ENCODE peak calls at places on chromosomes 13 and 19, in nine cellular contexts. One of them, this sample, is unnamed.

GRCh38 chr19:39297931-39298634 is 1.9 kb downstream of the IFNL1 start:
- DNase-seq in activated naive CD8-positive, alpha-beta T cell treated with anti-CD3 and anti-CD28 coated beads for 36 hours: peak
- DNase-seq in neural progenitor cell: no peak
- DNase-seq in MCF 10A: no peak
- DNase-seq in cardiac fibroblast: no peak
- DNase-seq in iris pigment epithelial cell: no peak
- DNase-seq in omental fat pad: no peak
- DNase-seq in stimulated activated CD4-positive, alpha-beta T cell treated with anti-CD3 and anti-CD28 coated beads, Interleukin-15, amount 100 ng/mL, for 24 hours: peak
- DNase-seq in right cardiac atrium: peak
- DNase-seq in this sample: no peak

GRCh38 chr19:19077103-19077502 is 13.3 kb downstream of the SLC25A42 start:
- DNase-seq in iris pigment epithelial cell: no peak
- DNase-seq in activated naive CD8-positive, alpha-beta T cell treated with anti-CD3 and anti-CD28 coated beads for 36 hours: no peak
- DNase-seq in neural progenitor cell: no peak
- DNase-seq in right cardiac atrium: no peak
- DNase-seq in cardiac fibroblast: no peak
- DNase-seq in stimulated activated CD4-positive, alpha-beta T cell treated with anti-CD3 and anti-CD28 coated beads, Interleukin-15, amount 100 ng/mL, for 24 hours: no peak
- DNase-seq in MCF 10A: no peak
- DNase-seq in omental fat pad: no peak
- DNase-seq in this sample: no peak

GRCh38 chr13:71879945-71880344 is 12.9 kb upstream of the DACH1 start:
- DNase-seq in stimulated activated CD4-positive, alpha-beta T cell treated with anti-CD3 and anti-CD28 coated beads, Interleukin-15, amount 100 ng/mL, for 24 hours: no peak
- DNase-seq in iris pigment epithelial cell: no peak
- DNase-seq in omental fat pad: no peak
- DNase-seq in neural progenitor cell: no peak
- DNase-seq in MCF 10A: no peak
- DNase-seq in cardiac fibroblast: no peak
- DNase-seq in right cardiac atrium: no peak
- DNase-seq in activated naive CD8-positive, alpha-beta T cell treated with anti-CD3 and anti-CD28 coated beads for 36 hours: no peak
- DNase-seq in this sample: no peak

GRCh38 chr13:27541386-27541785 is 78.9 kb downstream of the LNX2 start:
- DNase-seq in omental fat pad: no peak
- DNase-seq in neural progenitor cell: no peak
- DNase-seq in activated naive CD8-positive, alpha-beta T cell treated with anti-CD3 and anti-CD28 coated beads for 36 hours: no peak
- DNase-seq in cardiac fibroblast: no peak
- DNase-seq in right cardiac atrium: no peak
- DNase-seq in stimulated activated CD4-positive, alpha-beta T cell treated with anti-CD3 and anti-CD28 coated beads, Interleukin-15, amount 100 ng/mL, for 24 hours: no peak
- DNase-seq in MCF 10A: no peak
- DNase-seq in iris pigment epithelial cell: peak
- DNase-seq in this sample: no peak

GRCh38 chr19:5907216-5907615 is 2.5 kb downstream of the VMAC start:
- DNase-seq in neural progenitor cell: no peak
- DNase-seq in right cardiac atrium: no peak
- DNase-seq in omental fat pad: no peak
- DNase-seq in iris pigment epithelial cell: no peak
- DNase-seq in stimulated activated CD4-positive, alpha-beta T cell treated with anti-CD3 and anti-CD28 coated beads, Interleukin-15, amount 100 ng/mL, for 24 hours: peak
- DNase-seq in MCF 10A: no peak
- DNase-seq in activated naive CD8-positive, alpha-beta T cell treated with anti-CD3 and anti-CD28 coated beads for 36 hours: no peak
- DNase-seq in cardiac fibroblast: no peak
- DNase-seq in this sample: no peak

GRCh38 chr13:38496956-38497355 is 147.3 kb downstream of the UFM1 start:
- DNase-seq in neural progenitor cell: no peak
- DNase-seq in right cardiac atrium: no peak
- DNase-seq in MCF 10A: no peak
- DNase-seq in cardiac fibroblast: peak
- DNase-seq in activated naive CD8-positive, alpha-beta T cell treated with anti-CD3 and anti-CD28 coated beads for 36 hours: no peak
- DNase-seq in iris pigment epithelial cell: no peak
- DNase-seq in stimulated activated CD4-positive, alpha-beta T cell treated with anti-CD3 and anti-CD28 coated beads, Interleukin-15, amount 100 ng/mL, for 24 hours: no peak
- DNase-seq in omental fat pad: no peak
- DNase-seq in this sample: no peak

GRCh38 chr13:49259586-49259985 is 11.9 kb downstream of the CDADC1 start:
- DNase-seq in MCF 10A: no peak
- DNase-seq in neural progenitor cell: no peak
- DNase-seq in iris pigment epithelial cell: no peak
- DNase-seq in omental fat pad: no peak
- DNase-seq in activated naive CD8-positive, alpha-beta T cell treated with anti-CD3 and anti-CD28 coated beads for 36 hours: no peak
- DNase-seq in right cardiac atrium: no peak
- DNase-seq in cardiac fibroblast: no peak
- DNase-seq in stimulated activated CD4-positive, alpha-beta T cell treated with anti-CD3 and anti-CD28 coated beads, Interleukin-15, amount 100 ng/mL, for 24 hours: no peak
- DNase-seq in this sample: no peak

GRCh38 chr13:109274188-109274821 is 512.1 kb downstream of the IRS2 start:
- DNase-seq in cardiac fibroblast: peak
- DNase-seq in neural progenitor cell: peak
- DNase-seq in iris pigment epithelial cell: peak
- DNase-seq in activated naive CD8-positive, alpha-beta T cell treated with anti-CD3 and anti-CD28 coated beads for 36 hours: no peak
- DNase-seq in right cardiac atrium: no peak
- DNase-seq in MCF 10A: peak
- DNase-seq in stimulated activated CD4-positive, alpha-beta T cell treated with anti-CD3 and anti-CD28 coated beads, Interleukin-15, amount 100 ng/mL, for 24 hours: no peak
- DNase-seq in omental fat pad: no peak
- DNase-seq in this sample: no peak

GRCh38 chr19:10587022-10587838 is at the start of gene AP1M2:
- DNase-seq in MCF 10A: no peak
- DNase-seq in right cardiac atrium: peak
- DNase-seq in stimulated activated CD4-positive, alpha-beta T cell treated with anti-CD3 and anti-CD28 coated beads, Interleukin-15, amount 100 ng/mL, for 24 hours: no peak
- DNase-seq in activated naive CD8-positive, alpha-beta T cell treated with anti-CD3 and anti-CD28 coated beads for 36 hours: no peak
- DNase-seq in cardiac fibroblast: no peak
- DNase-seq in omental fat pad: no peak
- DNase-seq in iris pigment epithelial cell: no peak
- DNase-seq in neural progenitor cell: no peak
- DNase-seq in this sample: no peak

GRCh38 chr13:101916758-101917474 is 464.4 kb downstream of the ITGBL1 start:
- DNase-seq in stimulated activated CD4-positive, alpha-beta T cell treated with anti-CD3 and anti-CD28 coated beads, Interleukin-15, amount 100 ng/mL, for 24 hours: no peak
- DNase-seq in cardiac fibroblast: no peak
- DNase-seq in right cardiac atrium: peak
- DNase-seq in neural progenitor cell: peak
- DNase-seq in iris pigment epithelial cell: no peak
- DNase-seq in MCF 10A: no peak
- DNase-seq in activated naive CD8-positive, alpha-beta T cell treated with anti-CD3 and anti-CD28 coated beads for 36 hours: no peak
- DNase-seq in omental fat pad: no peak
- DNase-seq in this sample: no peak

GRCh38 chr13:98945863-98946605 is 31.8 kb downstream of the DOCK9 start:
- DNase-seq in MCF 10A: no peak
- DNase-seq in omental fat pad: no peak
- DNase-seq in stimulated activated CD4-positive, alpha-beta T cell treated with anti-CD3 and anti-CD28 coated beads, Interleukin-15, amount 100 ng/mL, for 24 hours: no peak
- DNase-seq in activated naive CD8-positive, alpha-beta T cell treated with anti-CD3 and anti-CD28 coated beads for 36 hours: no peak
- DNase-seq in cardiac fibroblast: no peak
- DNase-seq in right cardiac atrium: no peak
- DNase-seq in iris pigment epithelial cell: no peak
- DNase-seq in neural progenitor cell: no peak
- DNase-seq in this sample: no peak

GRCh38 chr13:22569830-22570229 is 610.9 kb upstream of the SGCG start:
- DNase-seq in right cardiac atrium: no peak
- DNase-seq in neural progenitor cell: no peak
- DNase-seq in iris pigment epithelial cell: no peak
- DNase-seq in activated naive CD8-positive, alpha-beta T cell treated with anti-CD3 and anti-CD28 coated beads for 36 hours: no peak
- DNase-seq in stimulated activated CD4-positive, alpha-beta T cell treated with anti-CD3 and anti-CD28 coated beads, Interleukin-15, amount 100 ng/mL, for 24 hours: no peak
- DNase-seq in cardiac fibroblast: no peak
- DNase-seq in MCF 10A: no peak
- DNase-seq in omental fat pad: no peak
- DNase-seq in this sample: no peak

GRCh38 chr13:102354011-102354410 is 47.8 kb downstream of the FGF14 start:
- DNase-seq in right cardiac atrium: no peak
- DNase-seq in stimulated activated CD4-positive, alpha-beta T cell treated with anti-CD3 and anti-CD28 coated beads, Interleukin-15, amount 100 ng/mL, for 24 hours: no peak
- DNase-seq in activated naive CD8-positive, alpha-beta T cell treated with anti-CD3 and anti-CD28 coated beads for 36 hours: no peak
- DNase-seq in neural progenitor cell: no peak
- DNase-seq in MCF 10A: no peak
- DNase-seq in omental fat pad: no peak
- DNase-seq in iris pigment epithelial cell: no peak
- DNase-seq in cardiac fibroblast: no peak
- DNase-seq in this sample: no peak

GRCh38 chr13:99528547-99528946 is 27.3 kb downstream of the TM9SF2 start:
- DNase-seq in iris pigment epithelial cell: no peak
- DNase-seq in right cardiac atrium: no peak
- DNase-seq in activated naive CD8-positive, alpha-beta T cell treated with anti-CD3 and anti-CD28 coated beads for 36 hours: no peak
- DNase-seq in cardiac fibroblast: no peak
- DNase-seq in stimulated activated CD4-positive, alpha-beta T cell treated with anti-CD3 and anti-CD28 coated beads, Interleukin-15, amount 100 ng/mL, for 24 hours: no peak
- DNase-seq in omental fat pad: no peak
- DNase-seq in neural progenitor cell: peak
- DNase-seq in MCF 10A: peak
- DNase-seq in this sample: no peak

GRCh38 chr13:110132178-110132975 is 174.6 kb downstream of the COL4A1 start:
- DNase-seq in MCF 10A: no peak
- DNase-seq in right cardiac atrium: no peak
- DNase-seq in activated naive CD8-positive, alpha-beta T cell treated with anti-CD3 and anti-CD28 coated beads for 36 hours: no peak
- DNase-seq in iris pigment epithelial cell: no peak
- DNase-seq in neural progenitor cell: no peak
- DNase-seq in cardiac fibroblast: peak
- DNase-seq in omental fat pad: no peak
- DNase-seq in stimulated activated CD4-positive, alpha-beta T cell treated with anti-CD3 and anti-CD28 coated beads, Interleukin-15, amount 100 ng/mL, for 24 hours: no peak
- DNase-seq in this sample: no peak

GRCh38 chr13:20182231-20182846 is 10.4 kb downstream of the GJB2 start:
- DNase-seq in MCF 10A: peak
- DNase-seq in omental fat pad: no peak
- DNase-seq in iris pigment epithelial cell: peak
- DNase-seq in cardiac fibroblast: peak
- DNase-seq in activated naive CD8-positive, alpha-beta T cell treated with anti-CD3 and anti-CD28 coated beads for 36 hours: peak
- DNase-seq in right cardiac atrium: no peak
- DNase-seq in neural progenitor cell: peak
- DNase-seq in stimulated activated CD4-positive, alpha-beta T cell treated with anti-CD3 and anti-CD28 coated beads, Interleukin-15, amount 100 ng/mL, for 24 hours: peak
- DNase-seq in this sample: no peak